ENCODE peak calls at places on chromosomes 6 and 20, in ten cellular contexts. C is stimulated activated CD8-positive, alpha-beta memory T cell treated with anti-CD3 and anti-CD28 coated beads, Interleukin-2, amount 100 ng/mL, for 48 hours; H is GM04503; R is iPS DF 19.7; Z is aorta; Y is T-cell; V is GM13976; X is hippocampal formation; K is HCT116; P is omental fat pad. D is an unnamed sample.

GRCh38 chr20:43584448-43585138 is 6.1 kb upstream of the IFT52 start:
- DNase-seq in X (no peak), Z (no peak), R (no peak), Y (no peak), H (peak), V (no peak), P (no peak), C (no peak), K (no peak), D (peak)

GRCh38 chr6:128259036-128259734 is 261.2 kb downstream of the PTPRK start:
- DNase-seq in H (no peak), Z (no peak), C (no peak), Y (no peak), P (no peak), V (no peak), X (no peak), K (no peak), R (no peak), D (no peak)

GRCh38 chr20:49581482-49581881 is 13.5 kb upstream of the PTGIS start:
- DNase-seq in C (no peak), Z (no peak), V (no peak), P (no peak), K (no peak), X (no peak), R (no peak), H (no peak), Y (no peak), D (no peak)

GRCh38 chr20:58616411-58616810 is 34.7 kb upstream of the STX16 start:
- DNase-seq in C (no peak), Z (peak), P (no peak), X (no peak), K (no peak), Y (no peak), V (no peak), R (no peak), H (no peak), D (no peak)

GRCh38 chr20:3670511-3670910 is 7.3 kb upstream of the GFRA4 start:
- DNase-seq in V (no peak), R (no peak), H (no peak), Z (no peak), K (no peak), Y (no peak), X (no peak), C (no peak), P (no peak), D (no peak)

GRCh38 chr20:2399390-2399789 is 18.7 kb downstream of the TGM6 start:
- DNase-seq in Y (no peak), X (no peak), H (no peak), P (no peak), Z (no peak), K (no peak), R (no peak), V (no peak), C (no peak), D (no peak)

GRCh38 chr20:59415224-59415623 is 114.8 kb downstream of the EDN3 start:
- DNase-seq in R (no peak), P (no peak), K (no peak), Z (no peak), V (no peak), Y (no peak), H (no peak), X (no peak), C (no peak), D (no peak)

GRCh38 chr6:21511891-21512550 is 81.5 kb upstream of the SOX4 start:
- DNase-seq in C (no peak), H (no peak), Z (no peak), X (no peak), P (no peak), K (no peak), Y (no peak), V (no peak), R (no peak), D (no peak)

GRCh38 chr6:148342146-148343027 is at the start of gene SASH1:
- DNase-seq in R (peak), C (no peak), V (peak), H (no peak), K (peak), X (peak), P (no peak), Z (peak), Y (no peak), D (no peak)

GRCh38 chr6:143745160-143746133 is 67.7 kb downstream of the PHACTR2 start:
- DNase-seq in H (peak), X (peak), K (peak), P (no peak), Y (no peak), R (no peak), Z (no peak), V (no peak), C (no peak), D (no peak)

GRCh38 chr20:57033994-57034393 is 232.4 kb downstream of the BMP7 start:
- DNase-seq in C (no peak), Y (no peak), P (no peak), R (no peak), H (no peak), K (no peak), X (no peak), V (no peak), Z (no peak), D (no peak)

GRCh38 chr6:40733290-40733689 is 146.1 kb upstream of the LRFN2 start:
- DNase-seq in C (no peak), K (no peak), H (no peak), Z (no peak), V (no peak), P (no peak), Y (no peak), X (no peak), R (no peak), D (no peak)

GRCh38 chr6:150517175-150517574 is 82.5 kb upstream of the PLEKHG1 start:
- DNase-seq in Z (no peak), Y (no peak), K (no peak), V (no peak), P (no peak), X (no peak), H (no peak), R (no peak), C (no peak), D (no peak)

GRCh38 chr20:44070139-44070900 is 116.7 kb downstream of the JPH2 start:
- DNase-seq in K (no peak), Z (no peak), C (no peak), H (no peak), V (no peak), P (no peak), X (no peak), Y (peak), R (no peak), D (no peak)

GRCh38 chr20:21100590-21101452 is 5.3 kb downstream of the LINC00237 start:
- DNase-seq in Y (no peak), R (no peak), K (no peak), X (peak), P (no peak), Z (peak), C (no peak), V (peak), H (no peak), D (no peak)

GRCh38 chr6:27545271-27546046 is 72.6 kb upstream of the ZNF184 start:
- DNase-seq in Y (no peak), K (peak), Z (no peak), V (peak), X (no peak), H (no peak), R (no peak), P (no peak), C (peak), D (no peak)

GRCh38 chr20:43824699-43825402 is 89.8 kb upstream of the TOX2 start:
- DNase-seq in K (no peak), P (no peak), Y (no peak), V (no peak), R (peak), X (peak), C (no peak), H (no peak), Z (no peak), D (no peak)

GRCh38 chr20:50339196-50339901 is 148.7 kb downstream of the CEBPB start:
- DNase-seq in K (no peak), Y (no peak), Z (no peak), X (no peak), H (no peak), P (no peak), V (no peak), R (no peak), C (no peak), D (peak)

GRCh38 chr6:149235130-149235561 is 82.4 kb upstream of the TAB2 start:
- DNase-seq in R (no peak), Z (no peak), H (no peak), K (peak), V (peak), Y (no peak), C (no peak), X (no peak), P (no peak), D (no peak)

GRCh38 chr6:20605581-20605980 is 71.3 kb downstream of the CDKAL1 start:
- DNase-seq in Z (no peak), H (peak), R (no peak), K (no peak), X (no peak), V (no peak), P (no peak), C (no peak), Y (no peak), D (no peak)

GRCh38 chr6:169800668-169801395 is 49.4 kb downstream of the ERMARD start:
- DNase-seq in H (peak), Y (no peak), V (no peak), Z (no peak), R (no peak), K (peak), P (no peak), C (no peak), X (peak), D (no peak)

GRCh38 chr20:36145877-36146707 is 8.4 kb upstream of the EPB41L1 start:
- DNase-seq in Y (no peak), R (no peak), V (no peak), P (no peak), H (no peak), C (no peak), K (no peak), Z (no peak), X (no peak), D (no peak)

GRCh38 chr6:118709859-118710350 is 58.5 kb upstream of the CEP85L start:
- DNase-seq in Y (peak), Z (no peak), C (peak), R (no peak), H (no peak), K (no peak), X (no peak), P (no peak), V (peak), D (no peak)

GRCh38 chr6:43838276-43839036 is 68.4 kb downstream of the VEGFA start:
- DNase-seq in H (peak), R (no peak), X (no peak), Z (no peak), K (peak), V (peak), Y (no peak), P (no peak), C (no peak), D (peak)

GRCh38 chr20:51116765-51117686 is 94.1 kb upstream of the KCNG1 start:
- DNase-seq in R (no peak), C (no peak), V (no peak), Y (no peak), Z (no peak), P (no peak), K (no peak), X (no peak), H (no peak), D (no peak)

GRCh38 chr6:89986650-89987074 is 92.4 kb downstream of the GJA10 start:
- DNase-seq in C (no peak), Z (no peak), H (peak), P (no peak), R (no peak), K (no peak), X (no peak), V (no peak), Y (no peak), D (peak)

GRCh38 chr6:44071670-44072451 is 55.4 kb downstream of the MRPL14 start:
- DNase-seq in X (no peak), Y (no peak), R (no peak), Z (no peak), C (no peak), V (no peak), K (no peak), H (peak), P (no peak), D (peak)

GRCh38 chr6:130625825-130626500 is 201.2 kb upstream of the SMLR1 start:
- DNase-seq in K (peak), C (no peak), H (peak), X (no peak), V (peak), Z (no peak), P (no peak), Y (no peak), R (no peak), D (no peak)

GRCh38 chr6:32176476-32177181 is 745 bp upstream of the AGPAT1 start:
- DNase-seq in Z (peak), H (no peak), Y (no peak), V (no peak), R (no peak), K (no peak), P (no peak), C (no peak), X (no peak), D (no peak)

GRCh38 chr20:63310265-63310971 is 17.4 kb downstream of the COL20A1 start:
- DNase-seq in Y (no peak), H (no peak), K (no peak), P (no peak), R (no peak), V (no peak), Z (no peak), C (no peak), X (no peak), D (no peak)

D was measured in AG04449.